ENCODE peak calls at places on chromosomes 6 and 20, in eight cellular contexts. A, H, W, Y, C, P, F and J are unnamed samples.

GRCh38 chr6:56222509-56222908 is 24.9 kb downstream of the COL21A1 start:
- DNase-seq in A (no peak), H (peak), W (no peak), Y (no peak), C (no peak), P (no peak), F (no peak), J (no peak)

GRCh38 chr6:140774080-140774505 is 1358.6 kb upstream of the GJE1 start:
- DNase-seq in A (no peak), H (peak), W (no peak), Y (no peak), C (no peak), P (no peak), F (no peak), J (peak)

GRCh38 chr6:106470811-106471210 is 110.3 kb downstream of the CRYBG1 start:
- DNase-seq in A (no peak), H (no peak), W (no peak), Y (no peak), C (no peak), P (no peak), F (no peak), J (no peak)

GRCh38 chr20:51447097-51447764 is 95.3 kb downstream of the NFATC2 start:
- DNase-seq in A (peak), H (peak), W (peak), Y (no peak), C (no peak), P (no peak), F (peak), J (peak)

GRCh38 chr6:169034523-169035167 is 219.0 kb downstream of the THBS2 start:
- DNase-seq in A (no peak), H (peak), W (no peak), Y (no peak), C (no peak), P (no peak), F (no peak), J (peak)

GRCh38 chr6:132142768-132143167 is 191.6 kb upstream of the CCN2 start:
- DNase-seq in A (no peak), H (peak), W (no peak), Y (no peak), C (no peak), P (no peak), F (no peak), J (no peak)

GRCh38 chr20:37954626-37955025 is 51.7 kb downstream of the VSTM2L start:
- DNase-seq in A (no peak), H (no peak), W (no peak), Y (no peak), C (no peak), P (no peak), F (no peak), J (no peak)

GRCh38 chr20:2865630-2866029 is 7.7 kb upstream of the PTPRA start:
- DNase-seq in A (no peak), H (no peak), W (no peak), Y (no peak), C (peak), P (no peak), F (no peak), J (no peak)

GRCh38 chr20:40339661-40340449 is 349.2 kb downstream of the MAFB start:
- DNase-seq in A (no peak), H (no peak), W (peak), Y (no peak), C (no peak), P (no peak), F (peak), J (no peak)

GRCh38 chr6:17475845-17476244 is 82.5 kb downstream of the CAP2 start:
- DNase-seq in A (no peak), H (no peak), W (no peak), Y (no peak), C (no peak), P (no peak), F (no peak), J (no peak)

GRCh38 chr20:35750611-35751010 is 8.6 kb upstream of the RBM39 start:
- DNase-seq in A (no peak), H (no peak), W (no peak), Y (no peak), C (no peak), P (no peak), F (no peak), J (no peak)

GRCh38 chr6:15391500-15391899 is 145.6 kb downstream of the JARID2 start:
- DNase-seq in A (no peak), H (no peak), W (no peak), Y (no peak), C (no peak), P (no peak), F (no peak), J (no peak)

GRCh38 chr6:69706724-69707123 is 90.1 kb downstream of the LMBRD1 start:
- DNase-seq in A (no peak), H (no peak), W (no peak), Y (no peak), C (no peak), P (no peak), F (no peak), J (no peak)

GRCh38 chr6:129750390-129750789 is 40.4 kb upstream of the ARHGAP18 start:
- DNase-seq in A (no peak), H (no peak), W (no peak), Y (no peak), C (no peak), P (no peak), F (no peak), J (no peak)

GRCh38 chr6:37630281-37630799 is 67.3 kb downstream of the MDGA1 start:
- DNase-seq in A (peak), H (peak), W (no peak), Y (no peak), C (no peak), P (no peak), F (no peak), J (peak)

GRCh38 chr6:68726307-68726706 is 91.2 kb downstream of the ADGRB3 start:
- DNase-seq in A (no peak), H (no peak), W (no peak), Y (no peak), C (no peak), P (no peak), F (no peak), J (no peak)

GRCh38 chr20:42475773-42476172 is 713.9 kb downstream of the PTPRT start:
- DNase-seq in A (no peak), H (no peak), W (no peak), Y (no peak), C (no peak), P (no peak), F (no peak), J (no peak)

GRCh38 chr6:166996406-166996805 is 2.8 kb upstream of the CEP43 start:
- DNase-seq in A (no peak), H (peak), W (no peak), Y (no peak), C (no peak), P (no peak), F (no peak), J (peak)

GRCh38 chr20:62735331-62735821 is 26.7 kb downstream of the NTSR1 start:
- DNase-seq in A (no peak), H (no peak), W (no peak), Y (no peak), C (no peak), P (no peak), F (no peak), J (no peak)

GRCh38 chr20:34075647-34076046 is 36.4 kb downstream of the EIF2S2 start:
- DNase-seq in A (no peak), H (no peak), W (no peak), Y (no peak), C (peak), P (no peak), F (no peak), J (no peak)
- TF ChIP-seq CTCF in A (no peak), H (no peak), W (no peak), Y (no peak), C (peak), P (no peak), F (no peak), J (peak)

GRCh38 chr6:137852346-137852745 is 14.7 kb upstream of the TNFAIP3 start:
- DNase-seq in A (no peak), H (no peak), W (no peak), Y (no peak), C (no peak), P (no peak), F (no peak), J (peak)
- TF ChIP-seq CTCF in A (no peak), H (no peak), W (no peak), Y (no peak), C (no peak), P (no peak), F (no peak), J (no peak)

GRCh38 chr6:126529605-126530004 is 189.7 kb downstream of the CENPW start:
- DNase-seq in A (no peak), H (peak), W (no peak), Y (no peak), C (no peak), P (no peak), F (no peak), J (no peak)
- TF ChIP-seq CTCF in A (no peak), H (peak), W (no peak), Y (no peak), C (no peak), P (no peak), F (no peak), J (no peak)

DNA sequence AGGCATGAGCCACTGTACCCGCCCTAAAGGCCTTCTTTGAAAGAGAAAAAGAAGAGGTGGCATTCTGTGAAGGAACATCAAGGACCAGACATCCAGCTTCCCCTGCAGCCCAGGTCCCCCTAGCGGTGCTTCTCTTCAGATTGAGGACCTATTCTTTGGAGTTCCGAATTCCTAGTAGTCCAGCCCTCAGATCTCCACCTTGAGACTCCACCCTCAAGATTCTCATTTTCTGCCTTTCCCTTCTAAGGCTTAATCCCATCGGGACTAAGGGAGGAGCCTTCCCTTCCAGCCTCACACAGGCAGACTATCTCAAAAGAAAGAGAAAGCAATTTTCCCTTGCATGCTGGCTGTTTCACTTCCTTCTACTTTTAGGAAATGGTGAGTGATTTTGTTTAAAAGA is 32.5 kb downstream of the MUC22 start:
- DNase-seq in A (peak), H (peak), W (peak), Y (no peak), C (peak), P (peak), F (no peak), J (peak)
- TF ChIP-seq CTCF in A (peak), H (peak), W (no peak), Y (no peak), C (peak), P (peak), F (peak), J (peak)

GRCh38 chr20:49787371-49788357 is 25.0 kb upstream of the SLC9A8 start:
- DNase-seq in A (no peak), H (no peak), W (no peak), Y (no peak), C (no peak), P (no peak), F (no peak), J (no peak)

GRCh38 chr20:49786226-49786625 is 26.4 kb upstream of the SLC9A8 start:
- DNase-seq in A (no peak), H (no peak), W (no peak), Y (no peak), C (no peak), P (no peak), F (no peak), J (no peak)

GRCh38 chr20:49785851-49786174 is 26.8 kb upstream of the SLC9A8 start:
- DNase-seq in A (no peak), H (no peak), W (no peak), Y (peak), C (no peak), P (peak), F (no peak), J (no peak)

GRCh38 chr20:49785149-49785850 is 27.3 kb upstream of the SLC9A8 start:
- DNase-seq in A (no peak), H (no peak), W (no peak), Y (no peak), C (no peak), P (no peak), F (no peak), J (no peak)

GRCh38 chr20:49786671-49787370 is 25.8 kb upstream of the SLC9A8 start:
- DNase-seq in A (no peak), H (no peak), W (no peak), Y (no peak), C (no peak), P (no peak), F (no peak), J (no peak)
- TF ChIP-seq CTCF in A (peak), H (peak), W (no peak), Y (no peak), C (peak), P (peak), F (peak), J (no peak)

GRCh38 chr20:25295386-25296093 is 47.7 kb downstream of the PYGB start:
- DNase-seq in A (no peak), H (peak), W (no peak), Y (no peak), C (no peak), P (no peak), F (peak), J (peak)
- TF ChIP-seq CTCF in A (no peak), H (no peak), W (no peak), Y (no peak), C (no peak), P (no peak), F (peak), J (no peak)

GRCh38 chr6:125802383-125802782 is 11.6 kb downstream of the NCOA7 start:
- DNase-seq in A (no peak), H (no peak), W (no peak), Y (no peak), C (no peak), P (no peak), F (no peak), J (no peak)
- TF ChIP-seq CTCF in A (no peak), H (no peak), W (no peak), Y (no peak), C (no peak), P (no peak), F (no peak), J (no peak)

GRCh38 chr6:355373-355772 is 36.2 kb upstream of the IRF4 start:
- DNase-seq in A (no peak), H (no peak), W (no peak), Y (no peak), C (no peak), P (no peak), F (no peak), J (no peak)
- TF ChIP-seq CTCF in A (no peak), H (no peak), W (no peak), Y (no peak), C (no peak), P (no peak), F (no peak), J (no peak)